ENCODE peak calls at places on chromosomes 3 and 15, in four cellular contexts. T is keratinocyte, C is fibroblast of lung, J is HCT116. U is an unnamed sample. For H3K4me1, the result is how much of the 10 kb centered on the place peaks cover.

GRCh38 chr3:28012830-28013229 is 228.6 kb upstream of the CMC1 start:
- DNase-seq in T (no peak), C (no peak), J (no peak), U (no peak)

GRCh38 chr3:57530071-57530608 is 14.0 kb downstream of the DNAH12 start:
- DNase-seq in T (no peak), C (peak), J (no peak), U (no peak)

GRCh38 chr3:129121016-129121791 is 400 bp downstream of the RAB43 start:
- DNase-seq in T (no peak), C (peak), J (no peak), U (no peak)

GRCh38 chr3:128808672-128809071 is 70.7 kb upstream of the ACAD9 start:
- DNase-seq in T (no peak), C (no peak), J (no peak), U (no peak)

GRCh38 chr15:62087671-62088360 is 21.0 kb downstream of the C2CD4A start:
- DNase-seq in T (no peak), C (no peak), J (no peak), U (no peak)

GRCh38 chr3:24365168-24365567 is 129.5 kb downstream of the THRB start:
- DNase-seq in T (peak), C (peak), J (peak), U (peak)

GRCh38 chr3:171671709-171672108 is 138.6 kb downstream of the PLD1 start:
- DNase-seq in T (no peak), C (no peak), J (no peak), U (no peak)

GRCh38 chr3:131387796-131388195 is 6.2 kb downstream of the NUDT16 start:
- DNase-seq in T (no peak), C (no peak), J (no peak), U (no peak)

GRCh38 chr3:195909645-195910498 is 1.5 kb upstream of the TNK2 start:
- DNase-seq in T (no peak), C (peak), J (peak), U (peak)
- H3K4me1 ChIP-seq in T (half or more), C (under half), J (half or more), U (under half)

GRCh38 chr15:89136818-89137772 is 48.8 kb downstream of the ABHD2 start:
- DNase-seq in T (no peak), C (no peak), J (no peak), U (peak)

GRCh38 chr15:89140595-89140994 is 52.3 kb downstream of the ABHD2 start:
- DNase-seq in T (no peak), C (no peak), J (no peak), U (no peak)

GRCh38 chr15:89139613-89140499 is 51.6 kb downstream of the ABHD2 start:
- DNase-seq in T (no peak), C (no peak), J (no peak), U (no peak)

GRCh38 chr15:89137926-89138325 is 49.7 kb downstream of the ABHD2 start:
- DNase-seq in T (no peak), C (no peak), J (no peak), U (no peak)

GRCh38 chr15:89138999-89139612 is 50.9 kb downstream of the ABHD2 start:
- DNase-seq in T (no peak), C (peak), J (no peak), U (no peak)
- H3K4me1 ChIP-seq in T (under half), C (under half), J (under half), U (half or more)

DNA sequence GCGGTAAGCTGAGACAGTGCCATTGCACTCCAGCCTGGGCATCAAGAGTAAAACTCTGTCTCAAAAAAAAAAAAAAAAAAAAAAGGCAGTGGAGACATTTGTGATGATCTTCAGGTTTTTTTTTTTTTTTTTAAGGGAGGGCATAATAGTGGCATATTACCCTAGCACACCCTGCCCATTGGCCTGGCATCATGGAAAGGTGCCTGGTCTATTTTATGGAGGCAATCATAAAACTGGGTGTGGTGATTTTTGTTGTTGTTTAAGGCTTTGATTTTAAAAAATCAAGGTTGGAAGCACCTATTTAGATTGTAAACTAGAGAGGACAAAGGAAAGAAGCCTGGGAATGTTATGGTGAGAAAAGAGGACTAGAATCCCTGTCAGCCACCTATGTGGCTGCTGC is 6.0 kb downstream of the IQGAP1 start:
- DNase-seq in T (no peak), C (no peak), J (no peak), U (no peak)
- H3K4me1 ChIP-seq in T (under half), C (under half), J (under half), U (under half)

GRCh38 chr15:31259562-31260252 is 66.9 kb upstream of the KLF13 start:
- DNase-seq in T (no peak), C (no peak), J (no peak), U (no peak)

GRCh38 chr15:31262901-31263671 is 63.5 kb upstream of the KLF13 start:
- DNase-seq in T (peak), C (peak), J (no peak), U (no peak)

GRCh38 chr15:31262143-31262530 is 64.5 kb upstream of the KLF13 start:
- DNase-seq in T (no peak), C (no peak), J (no peak), U (peak)

GRCh38 chr15:31260646-31261265 is 65.9 kb upstream of the KLF13 start:
- DNase-seq in T (no peak), C (no peak), J (no peak), U (peak)

GRCh38 chr15:31261266-31262142 is 65.1 kb upstream of the KLF13 start:
- DNase-seq in T (no peak), C (no peak), J (no peak), U (no peak)
- H3K4me1 ChIP-seq in T (under half), C (under half), J (under half), U (under half)

DNA sequence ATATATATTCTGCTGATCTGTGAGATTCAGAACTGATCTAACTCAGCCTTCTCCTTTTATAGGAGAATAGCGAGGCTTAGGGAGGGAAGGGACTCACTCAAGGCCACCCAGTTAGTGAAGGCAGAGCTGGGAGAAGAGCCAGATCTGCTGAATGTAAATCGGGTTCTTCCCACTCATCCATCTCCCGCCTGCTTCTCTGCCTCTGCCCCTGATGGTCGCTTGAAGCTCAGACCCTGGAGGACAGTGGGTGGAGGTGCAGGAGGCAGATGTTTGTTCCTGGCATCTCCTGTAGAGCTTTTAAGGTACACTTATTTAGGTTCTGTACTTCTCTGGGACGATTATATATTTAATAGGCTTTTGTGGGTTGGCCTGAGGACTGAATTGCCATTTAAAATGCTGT is 4.3 kb downstream of the PDIA5 start:
- DNase-seq in T (no peak), C (peak), J (no peak), U (no peak)
- H3K4me1 ChIP-seq in T (under half), C (under half), J (half or more), U (under half)

DNA sequence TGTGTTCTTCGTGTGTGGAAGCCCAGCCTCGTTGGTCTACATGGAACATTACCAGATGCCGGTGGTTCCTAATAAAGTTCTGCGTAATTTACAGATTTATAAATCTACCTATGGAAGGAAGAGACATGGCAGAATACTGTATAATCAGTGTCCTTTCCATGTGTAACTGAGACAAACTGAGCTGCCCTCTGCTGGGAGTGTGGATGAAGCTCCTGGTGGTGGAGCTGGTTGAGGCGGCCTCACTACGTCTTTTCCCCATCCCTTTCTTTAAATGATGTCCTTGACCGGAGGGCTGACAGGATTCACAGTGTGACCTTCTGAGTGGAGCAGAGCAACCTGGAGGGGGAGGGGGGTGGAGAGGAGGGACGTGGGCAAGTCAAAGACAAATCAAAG is 267.0 kb upstream of the CHRM5 start:
- DNase-seq in T (no peak), C (no peak), J (no peak), U (no peak)
- H3K4me1 ChIP-seq in T (under half), C (under half), J (under half), U (under half)